ENCODE peak calls at places on chromosome X, in eight cellular contexts. H is NCI-H2029; B is fibroblast of lung; R is left kidney; U is right lobe of liver; J is endodermal cell; F is H54; Z is stimulated activated CD4-positive, alpha-beta T cell treated with anti-CD3 and anti-CD28 coated beads, Interleukin-2, amount 100 ng/mL, for 48 hours. E is an unnamed sample.

GRCh38 chrX:51496501-51497291 is at the start of gene NUDT11:
- DNase-seq in H (no peak), B (peak; percentile 58), R (peak; percentile 90), U (peak; percentile 52), J (peak; percentile 90), F (peak; percentile 2), Z (no peak), E (peak; percentile 24)

GRCh38 chrX:103404225-103405008 is 28.1 kb downstream of the BEX3 start:
- DNase-seq in H (peak; percentile 21), B (peak; percentile 91), R (peak; percentile 94), U (peak; percentile 48), J (peak; percentile 92), F (peak; percentile 41), Z (peak; percentile 45), E (peak; percentile 69)

GRCh38 chrX:125522752-125523151 is 203.1 kb downstream of the TEX13C start:
- DNase-seq in H (no peak), B (no peak), R (no peak), U (no peak), J (no peak), F (no peak), Z (no peak), E (no peak)

GRCh38 chrX:40420899-40421729 is 159.7 kb upstream of the ATP6AP2 start:
- DNase-seq in H (no peak), B (no peak), R (peak; percentile 37), U (no peak), J (peak; percentile 58), F (peak; percentile 2), Z (no peak), E (no peak)

GRCh38 chrX:65241059-65241721 is 264.9 kb upstream of the ZC4H2 start:
- DNase-seq in H (no peak), B (no peak), R (no peak), U (no peak), J (peak; percentile 44), F (no peak), Z (no peak), E (no peak)

GRCh38 chrX:70456256-70456655 is 11.6 kb downstream of the DLG3 start:
- DNase-seq in H (no peak), B (no peak), R (no peak), U (no peak), J (no peak), F (no peak), Z (no peak), E (no peak)

GRCh38 chrX:150085881-150086280 is 147.6 kb upstream of the EOLA2 start:
- DNase-seq in H (no peak), B (peak; percentile 15), R (no peak), U (no peak), J (no peak), F (no peak), Z (no peak), E (no peak)

GRCh38 chrX:123968383-123969050 is 7.0 kb downstream of the STAG2 start:
- DNase-seq in H (no peak), B (no peak), R (no peak), U (no peak), J (no peak), F (no peak), Z (no peak), E (no peak)

GRCh38 chrX:130658310-130658709 is 244.7 kb downstream of the ENOX2 start:
- DNase-seq in H (no peak), B (no peak), R (no peak), U (no peak), J (no peak), F (no peak), Z (no peak), E (no peak)

GRCh38 chrX:51182545-51182944 is 150.1 kb upstream of the NUDT10 start:
- DNase-seq in H (no peak), B (no peak), R (peak; percentile 7), U (no peak), J (peak; percentile 69), F (no peak), Z (no peak), E (no peak)

GRCh38 chrX:9515464-9515863 is 50.6 kb downstream of the TBL1X start:
- DNase-seq in H (no peak), B (no peak), R (no peak), U (no peak), J (no peak), F (no peak), Z (no peak), E (no peak)

GRCh38 chrX:137227164-137227563 is 193.4 kb upstream of the GPR101 start:
- DNase-seq in H (no peak), B (no peak), R (no peak), U (no peak), J (no peak), F (no peak), Z (no peak), E (no peak)

GRCh38 chrX:50432760-50433377 is 37.8 kb downstream of the DGKK start:
- DNase-seq in H (no peak), B (no peak), R (peak; percentile 86), U (no peak), J (peak; percentile 57), F (no peak), Z (no peak), E (no peak)

GRCh38 chrX:128335671-128336070 is 283.5 kb upstream of the ACTRT1 start:
- DNase-seq in H (no peak), B (no peak), R (no peak), U (no peak), J (no peak), F (no peak), Z (no peak), E (no peak)

GRCh38 chrX:132955710-132956109 is 2.7 kb downstream of the HS6ST2 start:
- DNase-seq in H (no peak), B (no peak), R (peak; percentile 23), U (no peak), J (peak; percentile 49), F (no peak), Z (no peak), E (no peak)

GRCh38 chrX:87528487-87528886 is 10.9 kb downstream of the KLHL4 start:
- DNase-seq in H (no peak), B (no peak), R (no peak), U (no peak), J (no peak), F (no peak), Z (no peak), E (no peak)

GRCh38 chrX:110665636-110666035 is 130.0 kb downstream of the CHRDL1 start:
- DNase-seq in H (no peak), B (peak; percentile 1), R (peak; percentile 57), U (peak; percentile 43), J (peak; percentile 86), F (no peak), Z (peak; percentile 8), E (no peak)

GRCh38 chrX:46574337-46574940 is 874 bp downstream of the CHST7 start:
- DNase-seq in H (no peak), B (no peak), R (peak; percentile 53), U (peak; percentile 32), J (peak; percentile 67), F (no peak), Z (no peak), E (no peak)